ENCODE peak calls at places on chromosomes 6 and 20, in eight cellular contexts. A, T, I, S, C, G, O and B are unnamed samples.

GRCh38 chr6:37741757-37742400 is 44.2 kb upstream of the MDGA1 start:
- DNase-seq in A (peak), T (no peak), I (no peak), S (no peak), C (no peak), G (peak), O (no peak), B (no peak)

GRCh38 chr20:37997516-37997915 is 35.7 kb downstream of the TTI1 start:
- DNase-seq in A (no peak), T (no peak), I (no peak), S (no peak), C (no peak), G (no peak), O (no peak), B (no peak)

GRCh38 chr20:49542514-49542991 is 25.4 kb downstream of the PTGIS start:
- DNase-seq in A (no peak), T (no peak), I (no peak), S (no peak), C (no peak), G (no peak), O (no peak), B (no peak)

GRCh38 chr6:78948785-78949184 is 81.4 kb downstream of the IRAK1BP1 start:
- DNase-seq in A (no peak), T (no peak), I (no peak), S (no peak), C (no peak), G (no peak), O (no peak), B (no peak)

GRCh38 chr6:169393753-169394152 is 140.1 kb upstream of the THBS2 start:
- DNase-seq in A (no peak), T (no peak), I (no peak), S (no peak), C (no peak), G (no peak), O (no peak), B (no peak)

GRCh38 chr6:34485321-34486060 is 19.6 kb downstream of the PACSIN1 start:
- DNase-seq in A (peak), T (no peak), I (no peak), S (no peak), C (no peak), G (no peak), O (no peak), B (no peak)

GRCh38 chr6:133671376-133671775 is 217.5 kb upstream of the TCF21 start:
- DNase-seq in A (no peak), T (no peak), I (no peak), S (no peak), C (no peak), G (no peak), O (no peak), B (no peak)

GRCh38 chr6:26309731-26310142 is 55.3 kb upstream of the BTN3A2 start:
- DNase-seq in A (no peak), T (peak), I (no peak), S (no peak), C (peak), G (no peak), O (no peak), B (no peak)

GRCh38 chr20:61573415-61574305 is 321.6 kb downstream of the CDH4 start:
- DNase-seq in A (no peak), T (no peak), I (no peak), S (no peak), C (no peak), G (no peak), O (no peak), B (no peak)

GRCh38 chr20:61577065-61577464 is 325.0 kb downstream of the CDH4 start:
- DNase-seq in A (no peak), T (no peak), I (no peak), S (no peak), C (no peak), G (no peak), O (no peak), B (no peak)

GRCh38 chr20:61579908-61580307 is 327.8 kb downstream of the CDH4 start:
- DNase-seq in A (no peak), T (no peak), I (no peak), S (no peak), C (no peak), G (no peak), O (no peak), B (no peak)

GRCh38 chr20:61575151-61575937 is 323.3 kb downstream of the CDH4 start:
- DNase-seq in A (no peak), T (no peak), I (no peak), S (no peak), C (no peak), G (no peak), O (no peak), B (no peak)

DNA sequence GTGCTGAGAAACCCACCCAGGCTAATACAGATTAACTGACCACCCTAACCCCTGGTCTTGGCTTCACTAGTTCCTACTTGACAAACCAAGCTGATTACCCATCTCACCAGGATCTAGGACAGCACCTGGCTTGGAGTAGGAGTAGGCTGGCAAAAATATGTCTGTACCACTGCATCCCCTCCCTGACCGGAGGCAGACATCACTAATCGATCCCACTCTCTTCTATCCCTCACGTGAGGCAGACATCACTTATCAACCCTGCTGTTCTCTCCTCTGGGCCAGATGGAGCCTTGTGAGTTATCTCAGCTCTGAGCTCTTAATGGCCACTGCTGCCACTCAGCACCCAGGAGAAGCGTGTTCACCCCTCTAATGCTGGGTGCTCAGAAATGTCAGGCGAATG is 324.3 kb downstream of the CDH4 start:
- DNase-seq in A (no peak), T (no peak), I (no peak), S (no peak), C (no peak), G (no peak), O (no peak), B (no peak)
- H3K27ac ChIP-seq in A (no peak), T (no peak), I (no peak), S (no peak), C (no peak), G (no peak), O (no peak), B (no peak)

GRCh38 chr6:32148722-32149576 is 2.8 kb downstream of the PRRT1 start:
- DNase-seq in A (peak), T (no peak), I (peak), S (no peak), C (no peak), G (no peak), O (no peak), B (peak)

GRCh38 chr6:32148289-32148688 is 3.5 kb downstream of the PRRT1 start:
- DNase-seq in A (no peak), T (no peak), I (no peak), S (no peak), C (no peak), G (no peak), O (no peak), B (no peak)

GRCh38 chr6:32146687-32147086 is 5.1 kb downstream of the PRRT1 start:
- DNase-seq in A (no peak), T (no peak), I (no peak), S (no peak), C (no peak), G (peak), O (no peak), B (no peak)

GRCh38 chr6:32147401-32148132 is 4.2 kb downstream of the PRRT1 start:
- DNase-seq in A (no peak), T (no peak), I (no peak), S (no peak), C (no peak), G (no peak), O (no peak), B (no peak)

DNA sequence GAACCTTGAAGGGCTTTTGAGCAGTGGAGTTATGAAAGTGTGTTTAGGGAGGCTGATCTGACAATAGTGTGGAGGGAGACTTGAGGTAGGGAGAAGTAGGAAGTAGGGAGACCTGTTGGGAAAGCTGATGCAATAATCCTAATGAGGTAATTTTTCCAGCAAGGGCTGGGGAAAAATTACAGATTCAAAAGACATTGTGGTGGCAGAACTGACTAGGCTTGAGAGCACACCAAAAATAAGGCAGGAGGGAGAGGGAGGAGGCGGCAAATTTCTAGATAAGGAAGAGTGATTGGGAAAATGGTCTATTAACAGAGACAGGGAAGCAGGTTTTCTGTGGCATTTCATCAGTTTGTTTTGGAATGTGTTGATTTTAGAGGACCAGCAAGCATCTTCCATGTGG is 5.5 kb downstream of the PRRT1 start:
- DNase-seq in A (no peak), T (no peak), I (no peak), S (no peak), C (no peak), G (no peak), O (no peak), B (no peak)
- TF ChIP-seq CTCF in A (no peak), T (no peak), I (no peak), S (no peak), C (no peak), G (no peak), O (no peak), B (no peak)

GRCh38 chr20:32227744-32228688 is 20.3 kb downstream of the POFUT1 start:
- DNase-seq in A (no peak), T (no peak), I (no peak), S (no peak), C (no peak), G (no peak), O (no peak), B (peak)
- H3K27ac ChIP-seq in A (peak), T (no peak), I (no peak), S (no peak), C (no peak), G (no peak), O (no peak), B (peak)

DNA sequence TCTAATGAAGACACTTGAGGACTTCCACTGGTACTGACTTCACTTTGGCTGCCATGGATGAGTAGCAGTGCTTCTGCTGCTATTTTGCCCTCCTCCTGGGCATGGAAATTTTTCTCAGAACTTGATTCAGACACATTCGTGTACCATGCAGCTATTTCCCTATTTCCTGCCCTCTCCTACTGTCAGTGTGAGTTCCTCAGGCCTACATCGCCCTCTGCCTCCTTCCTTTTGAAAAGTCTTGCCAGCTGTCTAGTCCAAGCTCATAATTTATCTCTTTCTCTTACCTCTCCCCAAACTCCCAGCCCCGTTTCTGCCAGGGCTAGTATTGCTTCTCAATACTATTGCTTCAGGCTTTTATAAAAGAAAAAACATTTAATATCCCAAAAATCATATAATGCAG is 470.2 kb downstream of the ADGRB3 start:
- DNase-seq in A (no peak), T (no peak), I (no peak), S (no peak), C (no peak), G (peak), O (no peak), B (no peak)
- TF ChIP-seq CTCF in A (no peak), T (no peak), I (no peak), S (no peak), C (peak), G (no peak), O (no peak), B (no peak)

GRCh38 chr6:157647261-157647915 is 175.7 kb upstream of the SNX9 start:
- DNase-seq in A (no peak), T (no peak), I (no peak), S (no peak), C (no peak), G (no peak), O (peak), B (no peak)

GRCh38 chr6:157642736-157643135 is 180.3 kb upstream of the SNX9 start:
- DNase-seq in A (no peak), T (no peak), I (no peak), S (no peak), C (no peak), G (no peak), O (no peak), B (no peak)

GRCh38 chr6:157644043-157644810 is 178.8 kb upstream of the SNX9 start:
- DNase-seq in A (no peak), T (peak), I (peak), S (no peak), C (no peak), G (no peak), O (peak), B (no peak)

GRCh38 chr6:157646012-157646411 is 177.0 kb upstream of the SNX9 start:
- DNase-seq in A (no peak), T (no peak), I (no peak), S (no peak), C (no peak), G (no peak), O (peak), B (no peak)

DNA sequence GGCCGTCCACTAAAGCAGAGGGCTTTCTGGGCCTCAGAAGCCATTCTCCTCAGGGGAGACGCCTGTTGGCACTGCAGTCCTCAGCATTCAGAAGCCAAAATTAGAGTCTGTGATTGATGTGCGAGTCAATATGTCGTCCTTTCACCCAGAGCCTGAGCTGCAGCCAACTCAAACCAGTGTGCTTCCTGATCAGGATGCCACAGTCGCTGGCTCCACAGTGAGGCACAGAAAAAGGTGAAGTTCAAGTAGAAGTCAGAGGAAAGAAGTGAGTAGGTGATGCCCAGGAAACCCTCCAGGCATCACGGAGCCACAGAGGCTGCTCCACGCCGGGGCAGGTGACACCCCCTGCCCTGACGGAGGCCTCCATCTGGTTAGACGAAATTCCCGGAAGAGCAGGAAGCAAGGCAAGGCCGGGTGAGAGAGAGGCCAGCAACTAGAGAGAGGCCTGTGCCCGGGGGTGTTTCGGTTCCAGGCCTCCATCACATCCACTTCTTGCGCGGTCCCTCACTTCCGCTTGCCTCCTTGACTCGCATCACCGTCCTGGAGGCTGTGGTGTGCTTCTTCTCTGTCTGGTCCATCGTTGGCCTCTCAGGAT is 177.7 kb upstream of the SNX9 start:
- DNase-seq in A (no peak), T (no peak), I (no peak), S (no peak), C (no peak), G (no peak), O (peak), B (no peak)
- H3K27ac ChIP-seq in A (no peak), T (no peak), I (no peak), S (no peak), C (no peak), G (no peak), O (no peak), B (no peak)

GRCh38 chr6:8888468-8888867 is 453.1 kb upstream of the SLC35B3 start:
- DNase-seq in A (no peak), T (peak), I (no peak), S (no peak), C (no peak), G (no peak), O (no peak), B (no peak)
- TF ChIP-seq CTCF in A (no peak), T (peak), I (no peak), S (peak), C (no peak), G (no peak), O (no peak), B (peak)